ENCODE peak calls at places on chromosomes 6 and 20, in four cellular contexts. P, O, V and G are unnamed samples.

GRCh38 chr20:362271-363254 is 15.7 kb downstream of the NRSN2 start:
- DNase-seq in O (peak), V (peak), P (peak), G (peak)

GRCh38 chr20:35320396-35321126 is 28.3 kb upstream of the FAM83C start:
- DNase-seq in V (no peak), P (no peak), O (peak), G (no peak)

GRCh38 chr6:2353412-2354137 is 108.2 kb upstream of the GMDS start:
- DNase-seq in O (peak), V (peak), P (peak), G (peak)

GRCh38 chr6:43897571-43898302 is 127.7 kb downstream of the VEGFA start:
- DNase-seq in P (no peak), V (no peak), O (no peak), G (no peak)

GRCh38 chr20:62372042-62372993 is 5.2 kb upstream of the LAMA5 start:
- DNase-seq in P (no peak), V (no peak), O (no peak), G (no peak)

GRCh38 chr6:164336455-164336854 is 921.9 kb downstream of the QKI start:
- DNase-seq in P (no peak), O (no peak), V (no peak), G (no peak)

GRCh38 chr6:84074988-84075781 is 41.6 kb downstream of the MRAP2 start:
- DNase-seq in O (peak), P (no peak), V (no peak), G (no peak)

GRCh38 chr6:75794351-75794846 is 45.4 kb downstream of the MYO6 start:
- DNase-seq in O (no peak), P (no peak), V (no peak), G (no peak)

GRCh38 chr6:87182321-87182720 is 27.0 kb downstream of the ZNF292 start:
- DNase-seq in P (no peak), V (no peak), O (no peak), G (no peak)

GRCh38 chr6:112349915-112350314 is 2.8 kb downstream of the RFPL4B start:
- DNase-seq in O (no peak), V (no peak), P (no peak), G (no peak)

GRCh38 chr6:21999012-21999528 is 297.8 kb downstream of the PRL start:
- DNase-seq in O (no peak), P (peak), V (no peak), G (no peak)

GRCh38 chr6:110542311-110543024 is 66.1 kb upstream of the SLC22A16 start:
- DNase-seq in V (no peak), O (no peak), P (peak), G (no peak)

GRCh38 chr6:111129003-111129402 is 41.7 kb downstream of the SLC16A10 start:
- DNase-seq in V (peak), P (peak), O (no peak), G (no peak)

GRCh38 chr6:26003102-26003694 is 40.6 kb downstream of the TRIM38 start:
- DNase-seq in P (peak), V (peak), O (no peak), G (peak)

GRCh38 chr20:11626551-11626950 is 291.1 kb upstream of the BTBD3 start:
- DNase-seq in V (no peak), O (no peak), P (no peak), G (no peak)

GRCh38 chr20:60627751-60628565 is 624.1 kb upstream of the CDH4 start:
- DNase-seq in O (no peak), P (no peak), V (no peak), G (no peak)

GRCh38 chr6:165766457-165766856 is 103.4 kb upstream of the PDE10A start:
- DNase-seq in V (no peak), O (no peak), P (peak), G (no peak)

GRCh38 chr6:39377530-39377929 is 55.0 kb upstream of the KCNK16 start:
- DNase-seq in O (peak), P (peak), V (peak), G (peak)

GRCh38 chr6:96157018-96157565 is 141.3 kb downstream of the FUT9 start:
- DNase-seq in O (no peak), V (no peak), P (no peak), G (no peak)

GRCh38 chr6:163605388-163606097 is 191.0 kb downstream of the QKI start:
- DNase-seq in P (no peak), O (no peak), V (no peak), G (no peak)

GRCh38 chr20:36847009-36847709 is 28.8 kb upstream of the TLDC2 start:
- DNase-seq in V (no peak), O (no peak), P (peak), G (no peak)

GRCh38 chr20:36849333-36850065 is 26.4 kb upstream of the TLDC2 start:
- DNase-seq in O (no peak), P (no peak), V (no peak), G (no peak)

GRCh38 chr20:36847710-36848040 is 28.3 kb upstream of the TLDC2 start:
- DNase-seq in O (no peak), V (no peak), P (no peak), G (no peak)

GRCh38 chr20:36848677-36849076 is 27.3 kb upstream of the TLDC2 start:
- DNase-seq in V (no peak), P (no peak), O (no peak), G (no peak)

DNA sequence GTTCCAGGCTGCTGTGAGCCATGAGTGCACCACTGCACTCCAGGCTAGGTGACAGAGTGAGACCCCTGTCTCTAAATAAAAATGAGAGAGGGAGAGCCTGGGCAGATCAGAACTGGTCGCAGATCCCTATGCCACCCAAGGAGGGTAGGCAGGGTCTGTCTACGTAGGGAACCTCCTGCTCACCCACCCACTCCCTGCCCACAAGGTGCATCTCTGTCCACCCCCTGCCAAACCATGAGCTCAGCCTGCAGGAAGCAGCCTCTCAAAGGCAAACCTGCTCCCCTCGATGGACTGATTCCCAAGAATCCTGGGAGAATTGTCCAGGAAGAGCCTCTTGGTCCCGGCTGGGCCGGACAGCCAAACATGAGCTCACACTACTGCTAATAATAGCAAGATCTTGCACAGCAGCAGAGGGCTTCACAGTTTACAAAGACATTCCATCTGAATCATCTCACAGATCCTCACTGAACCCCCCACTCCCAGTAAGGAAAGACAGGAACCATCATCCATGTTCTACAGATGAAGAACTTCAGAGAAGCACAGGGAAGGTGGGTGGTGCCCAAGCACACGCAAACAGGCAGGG is 27.8 kb upstream of the TLDC2 start:
- DNase-seq in P (peak), O (no peak), V (no peak), G (no peak)
- TF ChIP-seq CTCF in P (no peak), O (no peak), V (no peak), G (no peak)

DNA sequence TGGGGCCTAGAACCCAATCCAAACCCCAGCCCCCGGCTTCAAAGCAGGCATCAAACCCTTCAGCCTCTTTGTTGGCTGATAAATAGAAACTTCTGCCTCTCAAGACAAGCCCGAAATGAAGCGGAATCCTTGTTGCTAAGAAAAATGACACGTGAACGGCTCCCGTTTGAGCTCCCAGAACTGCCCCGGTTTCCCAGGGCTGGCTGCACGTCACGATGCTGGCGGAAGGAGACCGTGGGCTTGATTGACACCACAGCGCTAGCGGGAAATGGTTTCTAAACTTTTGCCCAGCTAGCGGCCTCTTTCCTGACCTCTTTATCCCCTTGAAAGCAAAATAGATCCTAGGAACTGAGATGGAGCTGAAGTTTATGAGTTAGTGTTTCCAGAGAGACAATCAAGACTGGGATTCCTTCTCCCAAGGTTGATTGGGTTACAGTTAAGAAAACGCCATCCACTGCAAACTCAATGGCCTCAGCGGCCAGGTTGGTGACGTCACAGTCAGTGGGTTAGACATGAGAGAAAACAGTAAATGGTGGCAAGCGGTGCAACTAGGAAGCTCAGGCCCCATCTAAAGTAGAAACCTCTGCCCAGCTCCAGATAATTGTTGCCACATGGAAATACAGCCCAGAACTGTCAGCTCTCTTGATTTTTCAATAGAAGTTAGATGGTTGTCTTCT is 117.0 kb downstream of the ANKRD60 start:
- DNase-seq in O (no peak), P (peak), V (no peak), G (no peak)
- TF ChIP-seq CTCF in O (no peak), P (no peak), V (no peak), G (no peak)

GRCh38 chr20:51042064-51042463 is 19.2 kb upstream of the KCNG1 start:
- DNase-seq in V (no peak), P (no peak), O (no peak), G (no peak)

GRCh38 chr20:51044796-51045195 is 21.9 kb upstream of the KCNG1 start:
- DNase-seq in O (no peak), V (no peak), P (no peak), G (no peak)

GRCh38 chr20:51046021-51046985 is 23.4 kb upstream of the KCNG1 start:
- DNase-seq in V (no peak), P (no peak), O (no peak), G (no peak)

GRCh38 chr20:51043811-51044210 is 20.9 kb upstream of the KCNG1 start:
- DNase-seq in O (no peak), P (no peak), V (no peak), G (no peak)

DNA sequence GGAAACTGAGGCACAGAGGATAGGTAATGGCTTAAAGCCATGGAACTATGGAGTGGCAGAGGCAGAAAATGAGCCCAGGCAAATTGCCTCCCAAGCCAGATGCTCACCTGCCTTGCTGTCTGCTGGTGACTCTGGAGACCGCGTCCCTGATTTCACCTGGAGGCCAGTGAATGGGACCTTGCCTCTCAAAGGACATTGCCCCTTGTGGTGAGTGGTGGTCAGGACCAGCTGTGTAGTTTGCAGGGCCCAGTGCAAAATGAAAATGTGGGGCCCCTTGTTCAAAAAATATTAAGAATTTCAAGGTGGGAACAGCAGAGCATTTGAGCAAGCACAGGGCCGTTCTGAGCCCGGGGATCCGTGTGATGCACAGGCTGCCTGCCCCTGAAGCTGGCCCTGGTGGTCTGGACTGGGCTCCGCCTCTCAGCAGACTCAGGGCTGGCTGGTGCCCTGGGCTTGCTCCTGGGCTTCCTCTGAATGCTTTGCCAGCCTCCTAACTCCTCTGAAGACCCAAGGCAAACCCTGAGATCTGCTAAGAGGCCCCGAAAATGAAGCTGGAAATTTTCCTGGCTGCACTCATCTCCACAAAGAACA is 19.8 kb upstream of the KCNG1 start:
- DNase-seq in V (no peak), O (peak), P (no peak), G (no peak)
- TF ChIP-seq CTCF in V (no peak), O (peak), P (no peak), G (no peak)

GRCh38 chr6:37174515-37175331 is 4.8 kb downstream of the PIM1 start:
- DNase-seq in P (no peak), V (no peak), O (no peak), G (no peak)

GRCh38 chr6:37174196-37174514 is 4.2 kb downstream of the PIM1 start:
- DNase-seq in P (no peak), O (no peak), V (no peak), G (no peak)

GRCh38 chr6:37171970-37172812 is 2.2 kb downstream of the PIM1 start:
- DNase-seq in O (peak), P (peak), V (peak), G (peak)

GRCh38 chr6:37173573-37174195 is 3.7 kb downstream of the PIM1 start:
- DNase-seq in V (no peak), P (no peak), O (no peak), G (no peak)

DNA sequence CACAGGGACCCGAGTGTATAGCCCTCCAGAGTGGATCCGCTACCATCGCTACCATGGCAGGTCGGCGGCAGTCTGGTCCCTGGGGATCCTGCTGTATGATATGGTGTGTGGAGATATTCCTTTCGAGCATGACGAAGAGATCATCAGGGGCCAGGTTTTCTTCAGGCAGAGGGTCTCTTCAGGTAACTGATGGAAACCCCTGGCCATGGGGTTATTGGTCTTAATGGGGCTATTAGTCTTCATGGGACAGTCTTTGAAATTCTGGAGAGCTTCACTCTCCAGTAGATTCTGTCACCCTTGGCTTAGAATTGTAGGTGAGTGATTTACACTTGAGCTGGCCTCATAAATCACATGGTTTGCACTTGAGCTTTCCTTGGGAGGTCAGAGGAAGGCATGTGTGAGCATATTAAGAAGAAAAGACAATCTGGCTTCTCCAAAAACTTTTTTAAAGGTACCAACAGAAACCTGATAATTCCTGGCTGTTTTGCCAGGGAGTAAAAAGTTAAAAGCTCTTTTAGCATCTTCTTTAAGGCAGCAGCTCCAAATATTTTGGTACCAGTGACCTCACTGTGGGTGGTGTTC is 3.1 kb downstream of the PIM1 start:
- DNase-seq in V (no peak), O (no peak), P (no peak), G (no peak)
- TF ChIP-seq CTCF in V (no peak), O (no peak), P (no peak), G (no peak)

DNA sequence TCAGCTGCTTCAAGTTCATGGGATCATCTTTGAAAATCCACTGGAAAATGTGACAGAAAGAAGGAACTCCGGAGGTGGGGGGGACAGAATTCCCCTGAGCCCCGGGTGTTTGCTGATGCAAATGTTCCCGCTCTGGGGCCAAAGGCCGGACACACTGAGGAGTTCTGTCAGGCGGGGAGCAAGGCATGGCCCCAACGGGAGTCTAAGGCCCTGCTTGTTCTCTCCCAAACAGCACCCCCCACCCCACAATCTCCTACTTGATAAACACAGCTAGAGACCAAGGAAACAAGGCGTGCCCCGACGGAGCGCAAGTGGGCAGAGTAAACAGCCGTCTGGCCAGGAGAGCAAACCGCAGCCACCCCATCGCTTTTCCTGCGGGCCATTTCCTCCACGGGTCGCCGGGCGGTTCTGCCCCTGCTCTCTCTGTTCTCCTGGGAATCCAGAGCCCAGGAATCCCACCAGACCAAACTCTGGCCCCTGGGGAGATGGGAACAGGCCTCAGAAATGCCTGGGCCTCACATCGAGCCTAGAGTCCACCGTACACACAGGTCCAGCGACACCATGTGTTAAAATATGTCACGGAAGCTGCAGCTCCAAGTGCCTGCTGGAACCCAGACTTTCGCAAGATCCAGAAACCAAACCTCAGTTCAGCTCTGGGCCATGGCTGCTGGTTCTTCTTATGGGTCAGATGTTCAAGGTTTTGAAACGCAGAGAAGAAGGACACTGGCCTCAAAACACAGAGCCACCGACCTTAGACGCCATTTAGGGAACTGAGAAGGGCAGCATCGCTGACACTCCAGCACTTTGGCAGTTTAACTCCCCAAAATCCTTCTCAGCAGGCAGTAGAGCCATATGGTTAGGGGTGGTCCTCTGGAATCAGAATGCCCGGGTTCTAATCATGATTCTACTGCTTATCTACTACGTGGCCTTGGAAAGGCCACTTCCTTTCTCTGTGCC is 104.2 kb downstream of the PREX1 start:
- DNase-seq in P (peak), V (no peak), O (no peak), G (no peak)
- TF ChIP-seq CTCF in P (no peak), V (no peak), O (no peak), G (no peak)

GRCh38 chr20:39295301-39295700 is 333.2 kb downstream of the DHX35 start:
- DNase-seq in V (no peak), O (no peak), P (no peak), G (no peak)

GRCh38 chr20:39298116-39298515 is 336.0 kb downstream of the DHX35 start:
- DNase-seq in P (no peak), O (no peak), V (no peak), G (no peak)

GRCh38 chr20:39299783-39300182 is 337.6 kb downstream of the DHX35 start:
- DNase-seq in O (no peak), V (no peak), P (no peak), G (no peak)

GRCh38 chr20:39302312-39302711 is 340.2 kb downstream of the DHX35 start:
- DNase-seq in P (no peak), V (no peak), O (no peak), G (no peak)

GRCh38 chr20:39298566-39299501 is 336.7 kb downstream of the DHX35 start:
- DNase-seq in V (no peak), P (no peak), O (no peak), G (no peak)
- TF ChIP-seq CTCF in V (no peak), P (no peak), O (no peak), G (no peak)